ENCODE peak calls at places on chromosomes 5 and 9, in seven cellular contexts. G is IMR-90, P is NB4, K is lower leg skin, U is A549, X is suprapubic skin, Z is spleen. N is an unnamed sample.

GRCh38 chr5:132493241-132493640 is 2.7 kb upstream of the IRF1 start:
- DNase-seq in P (no peak), Z (no peak), G (no peak), X (no peak), U (no peak), K (peak), N (no peak)

GRCh38 chr5:115069087-115069968 is 100.4 kb downstream of the TRIM36 start:
- DNase-seq in Z (no peak), U (peak), K (no peak), X (no peak), G (peak), P (peak), N (peak)

GRCh38 chr9:35519697-35520403 is 29.9 kb downstream of the RUSC2 start:
- DNase-seq in Z (no peak), G (no peak), K (no peak), U (no peak), X (no peak), P (peak), N (no peak)

GRCh38 chr9:20351715-20352114 is 270.6 kb downstream of the MLLT3 start:
- DNase-seq in Z (no peak), P (no peak), K (no peak), U (no peak), G (no peak), X (no peak), N (no peak)

GRCh38 chr9:111661802-111662491 is 542 bp downstream of the GNG10 start:
- DNase-seq in X (peak), Z (peak), K (peak), P (peak), U (peak), G (peak), N (peak)

GRCh38 chr5:69242215-69242927 is 7.7 kb downstream of the CDK7 start:
- DNase-seq in K (no peak), X (no peak), G (no peak), P (no peak), U (no peak), Z (no peak), N (no peak)

GRCh38 chr9:87479801-87480201 is 17.9 kb upstream of the DAPK1 start:
- DNase-seq in K (no peak), X (no peak), G (no peak), U (no peak), P (peak), Z (no peak), N (peak)

GRCh38 chr9:133163559-133164208 is at the start of gene GBGT1:
- DNase-seq in X (peak), G (no peak), K (peak), U (peak), P (peak), Z (peak), N (no peak)

GRCh38 chr5:62395210-62395950 is 8.3 kb downstream of the DIMT1 start:
- DNase-seq in U (no peak), P (no peak), X (no peak), G (peak), K (no peak), Z (no peak), N (no peak)

GRCh38 chr9:136364369-136364748 is 815 bp upstream of the DNLZ start:
- DNase-seq in K (no peak), U (no peak), G (no peak), X (no peak), Z (peak), P (peak), N (no peak)

GRCh38 chr9:136362450-136362784 is 1.1 kb downstream of the DNLZ start:
- DNase-seq in X (no peak), G (no peak), U (no peak), Z (peak), P (no peak), K (no peak), N (no peak)

GRCh38 chr9:136363106-136363605 is 388 bp downstream of the DNLZ start:
- DNase-seq in X (peak), Z (peak), G (peak), P (peak), K (peak), U (peak), N (peak)

GRCh38 chr9:136364942-136365774 is 1.6 kb upstream of the DNLZ start:
- DNase-seq in X (no peak), P (peak), U (no peak), K (no peak), G (no peak), Z (no peak), N (no peak)

GRCh38 chr9:136363606-136364368 is at the start of gene DNLZ:
- DNase-seq in X (peak), Z (peak), U (peak), P (peak), G (peak), K (peak), N (peak)
- TF ChIP-seq POLR2A in X (peak), Z (no peak), U (peak), P (peak), G (peak), K (no peak), N (peak)

GRCh38 chr5:150559088-150559487 is 51.2 kb downstream of the NDST1 start:
- DNase-seq in X (no peak), G (no peak), P (no peak), Z (no peak), U (no peak), K (no peak), N (no peak)
- TF ChIP-seq POLR2A in X (no peak), G (no peak), P (no peak), Z (no peak), U (no peak), K (no peak), N (no peak)

DNA sequence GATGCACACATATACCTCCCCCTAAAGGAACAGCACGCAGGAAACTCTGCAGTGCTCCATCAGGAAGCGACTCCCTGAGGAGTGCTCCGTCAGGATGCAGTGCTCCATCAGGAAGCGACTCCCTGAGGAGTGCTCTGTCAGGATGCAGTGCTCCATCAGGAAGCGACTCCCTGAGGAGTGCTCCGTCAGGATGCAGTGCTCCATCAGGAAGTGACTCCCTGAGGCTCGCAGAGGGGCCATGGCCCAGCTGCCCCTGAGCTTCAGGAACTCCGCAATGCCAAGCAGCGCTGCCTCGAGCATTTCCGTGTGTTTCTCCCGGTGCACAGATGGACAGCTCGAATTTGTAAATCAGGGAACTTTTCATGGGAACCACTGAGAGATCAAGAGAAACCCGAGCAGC is 88.1 kb downstream of the PAX5 start:
- DNase-seq in G (no peak), U (no peak), P (no peak), X (no peak), K (peak), Z (no peak), N (no peak)
- TF ChIP-seq POLR2A in G (no peak), U (no peak), P (no peak), X (no peak), K (no peak), Z (no peak), N (no peak)

GRCh38 chr5:52455920-52456319 is 331.8 kb upstream of the ITGA1 start:
- DNase-seq in P (no peak), Z (no peak), X (no peak), G (no peak), K (no peak), U (no peak), N (no peak)

GRCh38 chr5:52453176-52453575 is 334.5 kb upstream of the ITGA1 start:
- DNase-seq in X (no peak), U (no peak), K (no peak), Z (no peak), G (no peak), P (no peak), N (no peak)

GRCh38 chr5:52457808-52458207 is 329.9 kb upstream of the ITGA1 start:
- DNase-seq in K (no peak), Z (no peak), P (no peak), U (no peak), G (no peak), X (no peak), N (no peak)

GRCh38 chr5:52449506-52449905 is 338.2 kb upstream of the ITGA1 start:
- DNase-seq in Z (no peak), X (no peak), P (no peak), K (no peak), G (no peak), U (no peak), N (no peak)

DNA sequence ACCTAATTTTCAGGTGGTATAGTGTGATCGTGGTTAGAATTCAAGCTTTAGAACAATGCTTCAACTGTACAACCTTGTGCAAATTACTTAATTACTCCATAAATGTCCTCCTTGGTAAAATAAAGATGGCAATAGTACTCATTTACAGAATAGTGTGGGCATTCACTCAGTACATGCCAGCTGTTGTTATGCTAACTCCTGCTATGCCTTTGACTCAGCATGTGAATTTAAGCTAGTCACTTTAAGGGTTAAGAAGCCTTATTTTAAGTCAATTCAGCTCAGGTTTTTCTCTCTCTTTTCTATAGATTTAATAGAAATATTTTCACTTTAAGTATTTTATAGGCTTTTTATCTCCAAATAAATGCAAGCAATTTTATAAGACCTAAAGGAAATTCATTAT is 335.6 kb upstream of the ITGA1 start:
- DNase-seq in U (no peak), Z (no peak), P (no peak), K (no peak), G (no peak), X (no peak), N (no peak)
- TF ChIP-seq POLR2A in U (no peak), Z (no peak), P (no peak), K (no peak), G (no peak), X (no peak), N (no peak)

GRCh38 chr5:18393546-18393945 is 759.3 kb downstream of the TAF11L14 start:
- DNase-seq in X (no peak), K (no peak), P (no peak), U (no peak), G (no peak), Z (no peak), N (no peak)
- TF ChIP-seq POLR2A in X (no peak), K (no peak), P (no peak), U (no peak), G (no peak), Z (no peak), N (no peak)